ENCODE peak calls at places on chromosomes 5 and 9, in eight cellular contexts. F, P, E, N, G, Q, C and X are unnamed samples. For H3K4me1, the result is how much of the 10 kb centered on the place peaks cover.

GRCh38 chr5:20832204-20833080 is 844.4 kb upstream of the CDH18 start:
- DNase-seq in F (no peak), P (no peak), E (no peak), N (no peak), G (no peak), Q (no peak), C (no peak), X (no peak)

GRCh38 chr9:94865599-94866456 is 139.3 kb downstream of the AOPEP start:
- DNase-seq in F (peak), P (no peak), E (peak), N (no peak), G (no peak), Q (no peak), C (peak), X (no peak)

GRCh38 chr5:141245250-141245717 is at the start of gene PCDHB15:
- DNase-seq in F (peak), P (no peak), E (no peak), N (no peak), G (no peak), Q (no peak), C (peak), X (no peak)

GRCh38 chr9:88992556-88992955 is 1.3 kb downstream of the S1PR3 start:
- DNase-seq in F (peak), P (no peak), E (no peak), N (no peak), G (peak), Q (no peak), C (no peak), X (no peak)

GRCh38 chr5:171474106-171474878 is 54.8 kb downstream of the FGF18 start:
- DNase-seq in F (no peak), P (no peak), E (peak), N (no peak), G (no peak), Q (no peak), C (no peak), X (no peak)

GRCh38 chr5:180072556-180072955 is 997 bp upstream of the RNF130 start:
- DNase-seq in F (peak), P (no peak), E (no peak), N (peak), G (peak), Q (no peak), C (no peak), X (no peak)

GRCh38 chr9:107717608-107718314 is 228.2 kb upstream of the KLF4 start:
- DNase-seq in F (no peak), P (no peak), E (no peak), N (no peak), G (no peak), Q (no peak), C (no peak), X (no peak)

GRCh38 chr5:157328277-157328912 is 62.5 kb downstream of the CYFIP2 start:
- DNase-seq in F (peak), P (peak), E (peak), N (peak), G (peak), Q (peak), C (peak), X (peak)

GRCh38 chr5:10448754-10449345 is 7.2 kb downstream of the ROPN1L start:
- DNase-seq in F (no peak), P (no peak), E (no peak), N (no peak), G (no peak), Q (no peak), C (no peak), X (no peak)

GRCh38 chr5:107512029-107512428 is 158.7 kb downstream of the EFNA5 start:
- DNase-seq in F (no peak), P (no peak), E (no peak), N (no peak), G (no peak), Q (no peak), C (no peak), X (no peak)

GRCh38 chr5:149002761-149003689 is 59.8 kb downstream of the SH3TC2 start:
- DNase-seq in F (no peak), P (no peak), E (no peak), N (no peak), G (no peak), Q (peak), C (no peak), X (no peak)

GRCh38 chr9:77013186-77013931 is 6.1 kb upstream of the FOXB2 start:
- DNase-seq in F (no peak), P (no peak), E (no peak), N (no peak), G (no peak), Q (no peak), C (no peak), X (no peak)

GRCh38 chr5:75611324-75612210 is at the start of gene ANKDD1B:
- DNase-seq in F (peak), P (no peak), E (peak), N (peak), G (peak), Q (peak), C (peak), X (no peak)
- H3K4me3 ChIP-seq in F (peak), P (peak), E (peak), N (peak), G (peak), Q (peak), C (peak), X (peak)

GRCh38 chr5:73987915-73988314 is 361.9 kb downstream of the ARHGEF28 start:
- DNase-seq in F (no peak), P (no peak), E (no peak), N (no peak), G (no peak), Q (no peak), C (no peak), X (no peak)

GRCh38 chr5:73981696-73982095 is 355.7 kb downstream of the ARHGEF28 start:
- DNase-seq in F (no peak), P (no peak), E (no peak), N (no peak), G (no peak), Q (no peak), C (no peak), X (no peak)

GRCh38 chr5:73985145-73985544 is 359.1 kb downstream of the ARHGEF28 start:
- DNase-seq in F (peak), P (no peak), E (no peak), N (no peak), G (no peak), Q (peak), C (peak), X (no peak)

GRCh38 chr5:73986729-73987128 is 360.7 kb downstream of the ARHGEF28 start:
- DNase-seq in F (no peak), P (no peak), E (no peak), N (no peak), G (no peak), Q (no peak), C (no peak), X (no peak)

GRCh38 chr5:73983661-73984060 is 357.7 kb downstream of the ARHGEF28 start:
- DNase-seq in F (no peak), P (no peak), E (no peak), N (no peak), G (no peak), Q (no peak), C (no peak), X (peak)
- H3K4me1 ChIP-seq in F (under half), P (under half), E (under half), N (under half), G (under half), Q (under half), C (under half), X (under half)

DNA sequence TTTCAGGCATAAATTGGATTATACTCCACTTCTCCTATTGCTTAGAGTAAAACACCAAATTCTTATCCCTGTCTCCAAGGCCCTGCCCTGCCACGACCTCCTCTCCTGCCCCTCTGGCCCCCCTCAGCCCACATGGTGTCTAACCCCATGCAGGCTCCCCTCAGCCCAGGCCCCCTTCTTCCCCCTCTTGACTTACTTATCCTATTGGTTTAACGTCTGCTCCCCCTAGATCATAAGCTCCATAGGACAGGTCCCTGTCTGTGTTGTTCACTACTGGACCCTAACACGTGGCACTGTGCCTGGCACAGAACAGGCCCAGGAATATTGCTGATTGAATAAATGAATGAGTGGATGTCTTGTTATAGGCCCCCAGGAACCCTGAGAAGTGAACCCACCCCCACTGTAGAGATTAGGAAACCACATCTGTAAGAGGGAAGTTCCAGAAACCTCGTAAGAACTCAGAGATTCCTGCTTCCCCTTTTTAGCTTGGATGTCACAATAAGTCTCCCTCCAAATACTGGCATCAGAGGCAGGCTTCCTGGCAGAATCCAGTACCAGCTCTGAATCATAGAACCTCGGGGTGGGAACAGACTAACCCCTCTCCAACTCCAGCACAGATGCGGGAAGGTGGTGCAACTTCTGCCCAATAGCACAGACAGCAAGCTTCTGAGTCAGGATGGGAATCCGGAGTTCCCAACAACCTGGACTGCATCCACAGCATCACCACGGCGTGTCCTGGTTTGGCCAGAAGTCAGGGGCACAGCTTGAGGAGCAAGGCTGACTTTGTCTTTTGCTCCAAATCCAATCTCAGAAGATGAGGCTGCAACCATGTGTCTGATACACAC is 31.5 kb downstream of the HRH2 start:
- DNase-seq in F (peak), P (no peak), E (peak), N (peak), G (peak), Q (no peak), C (no peak), X (no peak)
- H3K4me3 ChIP-seq in F (no peak), P (no peak), E (no peak), N (no peak), G (no peak), Q (no peak), C (no peak), X (no peak)

GRCh38 chr5:124665625-124666024 is 80.8 kb downstream of the ZNF608 start:
- DNase-seq in F (no peak), P (no peak), E (no peak), N (no peak), G (no peak), Q (no peak), C (no peak), X (no peak)
- H3K4me1 ChIP-seq in F (under half), P (under half), E (half or more), N (under half), G (under half), Q (under half), C (under half), X (under half)

DNA sequence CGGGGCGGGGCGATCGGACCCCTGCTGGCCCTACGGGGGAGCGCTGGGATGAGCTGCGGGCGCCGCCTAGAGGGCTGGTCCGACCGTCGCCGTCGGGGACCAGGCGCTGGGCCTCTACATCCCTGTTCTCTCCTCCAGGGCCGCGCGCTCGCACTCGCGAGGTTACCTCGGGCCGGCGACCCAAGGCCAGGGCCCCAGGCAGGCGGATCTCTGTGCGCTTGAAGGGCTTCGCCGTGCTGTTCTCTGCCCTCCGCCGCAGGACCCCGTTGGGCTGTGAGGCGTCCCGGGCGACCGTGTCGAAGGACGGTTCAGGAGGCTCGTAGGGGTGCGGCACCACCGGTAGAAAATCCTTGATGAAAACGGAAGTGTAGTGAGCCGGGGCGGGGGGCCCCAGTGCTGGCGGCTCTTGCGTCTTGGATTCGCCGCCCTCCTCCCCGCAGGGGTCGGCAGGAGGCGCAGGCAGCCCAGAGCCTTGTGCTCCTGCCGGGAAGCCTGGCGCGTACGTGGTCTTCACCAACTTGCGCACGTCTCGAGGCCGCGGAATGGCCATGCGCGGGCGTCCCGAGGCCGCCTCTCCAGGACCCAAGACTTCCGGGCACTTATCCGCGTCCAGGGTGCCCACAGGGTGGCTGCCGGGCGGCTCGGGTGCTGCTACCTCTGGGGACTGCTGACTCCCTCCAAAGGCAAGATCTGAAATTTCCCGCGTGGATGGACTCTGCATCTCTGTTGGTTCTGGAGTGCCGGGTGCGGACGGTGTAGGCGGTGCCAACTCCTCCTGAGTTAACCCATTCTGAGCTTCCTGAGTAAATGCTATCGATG is 2.0 kb downstream of the PROB1 start:
- DNase-seq in F (peak), P (peak), E (peak), N (peak), G (peak), Q (peak), C (peak), X (no peak)
- H3K4me3 ChIP-seq in F (peak), P (peak), E (peak), N (peak), G (peak), Q (no peak), C (peak), X (peak)